ENCODE peak calls at places on chromosomes 7 and 10, in ten cellular contexts. J, Q, M, S, F, B, V, U, H and Z are unnamed samples.

GRCh38 chr10:114094795-114095194 is 51.1 kb downstream of the ADRB1 start:
- DNase-seq in J (no peak), Q (no peak), M (no peak), S (no peak), F (no peak), B (no peak), V (no peak), U (no peak), H (no peak), Z (no peak)

GRCh38 chr10:31320179-31320597 is 1.2 kb downstream of the ZEB1 start:
- DNase-seq in J (peak), Q (no peak), M (no peak), S (no peak), F (peak), B (peak), V (peak), U (peak), H (no peak), Z (no peak)

GRCh38 chr7:137970263-137970975 is 31.5 kb downstream of the CREB3L2 start:
- DNase-seq in J (peak), Q (no peak), M (peak), S (no peak), F (no peak), B (peak), V (no peak), U (no peak), H (peak), Z (peak)

GRCh38 chr10:69348824-69349541 is 67.7 kb downstream of the TACR2 start:
- DNase-seq in J (peak), Q (peak), M (peak), S (peak), F (peak), B (peak), V (peak), U (no peak), H (peak), Z (peak)

GRCh38 chr10:26810435-26811026 is 50.2 kb downstream of the ABI1 start:
- DNase-seq in J (no peak), Q (no peak), M (no peak), S (no peak), F (no peak), B (no peak), V (no peak), U (no peak), H (no peak), Z (no peak)

GRCh38 chr10:105952153-105952552 is 1212.4 kb downstream of the SORCS1 start:
- DNase-seq in J (no peak), Q (peak), M (peak), S (no peak), F (peak), B (no peak), V (no peak), U (no peak), H (peak), Z (peak)

GRCh38 chr7:117581424-117581823 is 101.6 kb downstream of the CFTR start:
- DNase-seq in J (no peak), Q (no peak), M (no peak), S (no peak), F (no peak), B (no peak), V (no peak), U (no peak), H (no peak), Z (no peak)

GRCh38 chr7:121204537-121204936 is 124.3 kb upstream of the WNT16 start:
- DNase-seq in J (no peak), Q (no peak), M (no peak), S (no peak), F (no peak), B (no peak), V (peak), U (peak), H (no peak), Z (peak)

GRCh38 chr7:27554826-27555225 is 107.9 kb downstream of the HIBADH start:
- DNase-seq in J (no peak), Q (no peak), M (no peak), S (no peak), F (no peak), B (no peak), V (no peak), U (no peak), H (no peak), Z (no peak)

GRCh38 chr7:150941983-150942590 is 36.0 kb downstream of the KCNH2 start:
- DNase-seq in J (peak), Q (no peak), M (no peak), S (peak), F (peak), B (no peak), V (peak), U (no peak), H (no peak), Z (no peak)

GRCh38 chr7:82865856-82866255 is 296.8 kb downstream of the PCLO start:
- DNase-seq in J (no peak), Q (no peak), M (no peak), S (no peak), F (no peak), B (no peak), V (no peak), U (no peak), H (no peak), Z (no peak)

GRCh38 chr10:49318751-49319150 is 19.8 kb downstream of the C10orf71 start:
- DNase-seq in J (no peak), Q (no peak), M (no peak), S (no peak), F (no peak), B (no peak), V (peak), U (no peak), H (no peak), Z (no peak)

GRCh38 chr10:33377658-33378025 is 43.2 kb upstream of the NRP1 start:
- DNase-seq in J (no peak), Q (peak), M (peak), S (no peak), F (no peak), B (no peak), V (no peak), U (no peak), H (peak), Z (peak)

GRCh38 chr10:129496995-129497394 is 30.0 kb downstream of the MGMT start:
- DNase-seq in J (no peak), Q (no peak), M (no peak), S (no peak), F (no peak), B (no peak), V (peak), U (no peak), H (no peak), Z (no peak)

GRCh38 chr10:85665661-85666060 is 700.9 kb downstream of the GRID1 start:
- DNase-seq in J (no peak), Q (no peak), M (no peak), S (no peak), F (no peak), B (no peak), V (no peak), U (no peak), H (no peak), Z (no peak)

GRCh38 chr10:1381339-1381738 is 325.2 kb downstream of the WDR37 start:
- DNase-seq in J (no peak), Q (no peak), M (no peak), S (peak), F (no peak), B (no peak), V (no peak), U (no peak), H (no peak), Z (no peak)

GRCh38 chr10:31622993-31623392 is 304.0 kb downstream of the ZEB1 start:
- DNase-seq in J (no peak), Q (peak), M (no peak), S (no peak), F (no peak), B (no peak), V (no peak), U (no peak), H (peak), Z (peak)

GRCh38 chr7:45574521-45575500 is 643 bp downstream of the ADCY1 start:
- DNase-seq in J (no peak), Q (no peak), M (peak), S (no peak), F (no peak), B (peak), V (peak), U (peak), H (peak), Z (peak)

GRCh38 chr10:33332183-33333031 is 2.1 kb downstream of the NRP1 start:
- DNase-seq in J (no peak), Q (no peak), M (no peak), S (no peak), F (no peak), B (no peak), V (no peak), U (no peak), H (peak), Z (peak)